ENCODE peak calls at places on chromosomes 12 and 14, in seven cellular contexts. One of them, this sample, is unnamed.

GRCh38 chr12:3022411-3022810 is 54.8 kb upstream of the TSPAN9 start:
- DNase-seq in mucosa of descending colon: no peak
- DNase-seq in A549: no peak
- DNase-seq in heart left ventricle: no peak
- DNase-seq in astrocyte: no peak
- DNase-seq in astrocyte of the spinal cord: no peak
- DNase-seq in kidney epithelial cell: no peak
- DNase-seq in this sample: no peak

GRCh38 chr12:7374423-7375144 is 69.4 kb downstream of the CD163L1 start:
- DNase-seq in mucosa of descending colon: no peak
- DNase-seq in A549: peak; percentile 60
- DNase-seq in heart left ventricle: peak; percentile 24
- DNase-seq in astrocyte: no peak
- DNase-seq in astrocyte of the spinal cord: peak; percentile 8
- DNase-seq in kidney epithelial cell: no peak
- DNase-seq in this sample: no peak

GRCh38 chr12:68259318-68259940 is 6.0 kb upstream of the IL22 start:
- DNase-seq in mucosa of descending colon: no peak
- DNase-seq in A549: no peak
- DNase-seq in heart left ventricle: no peak
- DNase-seq in astrocyte: peak; percentile 95
- DNase-seq in astrocyte of the spinal cord: peak; percentile 91
- DNase-seq in kidney epithelial cell: peak; percentile 91
- DNase-seq in this sample: peak; percentile 69

GRCh38 chr14:100129161-100129589 is 30.3 kb downstream of the DEGS2 start:
- DNase-seq in mucosa of descending colon: no peak
- DNase-seq in A549: no peak
- DNase-seq in heart left ventricle: peak; percentile 53
- DNase-seq in astrocyte: no peak
- DNase-seq in astrocyte of the spinal cord: peak; percentile 24
- DNase-seq in kidney epithelial cell: no peak
- DNase-seq in this sample: no peak

GRCh38 chr12:6552140-6552551 is 3.7 kb downstream of the IFFO1 start:
- DNase-seq in mucosa of descending colon: no peak
- DNase-seq in A549: no peak
- DNase-seq in heart left ventricle: peak; percentile 91
- DNase-seq in astrocyte: no peak
- DNase-seq in astrocyte of the spinal cord: no peak
- DNase-seq in kidney epithelial cell: no peak
- DNase-seq in this sample: no peak

GRCh38 chr14:23377201-23377550 is 330 bp downstream of the CMTM5 start:
- DNase-seq in mucosa of descending colon: no peak
- DNase-seq in A549: no peak
- DNase-seq in heart left ventricle: no peak
- DNase-seq in astrocyte: no peak
- DNase-seq in astrocyte of the spinal cord: no peak
- DNase-seq in kidney epithelial cell: no peak
- DNase-seq in this sample: no peak

GRCh38 chr12:120234643-120235368 is 30.7 kb downstream of the PXN start:
- DNase-seq in mucosa of descending colon: peak; percentile 83
- DNase-seq in A549: peak; percentile 96
- DNase-seq in heart left ventricle: peak; percentile 95
- DNase-seq in astrocyte: peak; percentile 97
- DNase-seq in astrocyte of the spinal cord: peak; percentile 96
- DNase-seq in kidney epithelial cell: peak; percentile 99
- DNase-seq in this sample: peak; percentile 88

GRCh38 chr14:20630340-20631022 is 11.0 kb downstream of the OR6S1 start:
- DNase-seq in mucosa of descending colon: no peak
- DNase-seq in A549: peak; percentile 91
- DNase-seq in heart left ventricle: no peak
- DNase-seq in astrocyte: no peak
- DNase-seq in astrocyte of the spinal cord: peak; percentile 37
- DNase-seq in kidney epithelial cell: no peak
- DNase-seq in this sample: peak; percentile 27

GRCh38 chr14:56195727-56196126 is 77.5 kb downstream of the PELI2 start:
- DNase-seq in mucosa of descending colon: peak; percentile 73
- DNase-seq in A549: no peak
- DNase-seq in heart left ventricle: no peak
- DNase-seq in astrocyte: peak; percentile 77
- DNase-seq in astrocyte of the spinal cord: peak; percentile 48
- DNase-seq in kidney epithelial cell: peak; percentile 34
- DNase-seq in this sample: no peak

GRCh38 chr12:41424651-41425050 is 236.5 kb downstream of the PDZRN4 start:
- DNase-seq in mucosa of descending colon: no peak
- DNase-seq in A549: no peak
- DNase-seq in heart left ventricle: no peak
- DNase-seq in astrocyte: no peak
- DNase-seq in astrocyte of the spinal cord: no peak
- DNase-seq in kidney epithelial cell: no peak
- DNase-seq in this sample: no peak

GRCh38 chr12:116376354-116377193 is 99.1 kb upstream of the MED13L start:
- DNase-seq in mucosa of descending colon: no peak
- DNase-seq in A549: peak; percentile 95
- DNase-seq in heart left ventricle: no peak
- DNase-seq in astrocyte: peak; percentile 79
- DNase-seq in astrocyte of the spinal cord: peak; percentile 56
- DNase-seq in kidney epithelial cell: no peak
- DNase-seq in this sample: no peak

GRCh38 chr12:62256408-62257079 is 3.7 kb upstream of the USP15 start:
- DNase-seq in mucosa of descending colon: no peak
- DNase-seq in A549: no peak
- DNase-seq in heart left ventricle: no peak
- DNase-seq in astrocyte: peak; percentile 44
- DNase-seq in astrocyte of the spinal cord: no peak
- DNase-seq in kidney epithelial cell: no peak
- DNase-seq in this sample: no peak

GRCh38 chr14:94936901-94937321 is 167.0 kb upstream of the GSC start:
- DNase-seq in mucosa of descending colon: no peak
- DNase-seq in A549: no peak
- DNase-seq in heart left ventricle: peak; percentile 42
- DNase-seq in astrocyte: no peak
- DNase-seq in astrocyte of the spinal cord: no peak
- DNase-seq in kidney epithelial cell: no peak
- DNase-seq in this sample: no peak

GRCh38 chr14:94936411-94936892 is 166.5 kb upstream of the GSC start:
- DNase-seq in mucosa of descending colon: peak; percentile 70
- DNase-seq in A549: no peak
- DNase-seq in heart left ventricle: peak; percentile 67
- DNase-seq in astrocyte: peak; percentile 3
- DNase-seq in astrocyte of the spinal cord: peak; percentile 17
- DNase-seq in kidney epithelial cell: no peak
- DNase-seq in this sample: no peak

GRCh38 chr14:94933411-94933964 is 163.6 kb upstream of the GSC start:
- DNase-seq in mucosa of descending colon: no peak
- DNase-seq in A549: no peak
- DNase-seq in heart left ventricle: no peak
- DNase-seq in astrocyte: no peak
- DNase-seq in astrocyte of the spinal cord: no peak
- DNase-seq in kidney epithelial cell: no peak
- DNase-seq in this sample: no peak

GRCh38 chr14:94938016-94938415 is 168.1 kb upstream of the GSC start:
- DNase-seq in mucosa of descending colon: no peak
- DNase-seq in A549: no peak
- DNase-seq in heart left ventricle: no peak
- DNase-seq in astrocyte: no peak
- DNase-seq in astrocyte of the spinal cord: no peak
- DNase-seq in kidney epithelial cell: no peak
- DNase-seq in this sample: no peak

GRCh38 chr14:94935901-94936300 is 166.0 kb upstream of the GSC start:
- DNase-seq in mucosa of descending colon: no peak
- DNase-seq in A549: no peak
- DNase-seq in heart left ventricle: no peak
- DNase-seq in astrocyte: no peak
- DNase-seq in astrocyte of the spinal cord: no peak
- DNase-seq in kidney epithelial cell: no peak
- DNase-seq in this sample: no peak
- H3K4me3 ChIP-seq in mucosa of descending colon: no peak overlapping the region
- H3K4me3 ChIP-seq in A549: no peak overlapping the region
- H3K4me3 ChIP-seq in heart left ventricle: no peak overlapping the region
- H3K4me3 ChIP-seq in astrocyte: no peak overlapping the region
- H3K4me3 ChIP-seq in astrocyte of the spinal cord: no peak overlapping the region
- H3K4me3 ChIP-seq in kidney epithelial cell: no peak overlapping the region
- H3K4me3 ChIP-seq in this sample: no peak overlapping the region

GRCh38 chr12:12217018-12217359 is 49.9 kb downstream of the LRP6 start:
- DNase-seq in mucosa of descending colon: no peak
- DNase-seq in A549: peak; percentile 89
- DNase-seq in heart left ventricle: no peak
- DNase-seq in astrocyte: no peak
- DNase-seq in astrocyte of the spinal cord: no peak
- DNase-seq in kidney epithelial cell: no peak
- DNase-seq in this sample: no peak
- TF ChIP-seq CTCF in mucosa of descending colon: no peak
- TF ChIP-seq CTCF in A549: no peak
- TF ChIP-seq CTCF in heart left ventricle: no peak
- TF ChIP-seq CTCF in astrocyte: no peak
- TF ChIP-seq CTCF in astrocyte of the spinal cord: no peak
- TF ChIP-seq CTCF in kidney epithelial cell: no peak
- TF ChIP-seq CTCF in this sample: no peak

DNA sequence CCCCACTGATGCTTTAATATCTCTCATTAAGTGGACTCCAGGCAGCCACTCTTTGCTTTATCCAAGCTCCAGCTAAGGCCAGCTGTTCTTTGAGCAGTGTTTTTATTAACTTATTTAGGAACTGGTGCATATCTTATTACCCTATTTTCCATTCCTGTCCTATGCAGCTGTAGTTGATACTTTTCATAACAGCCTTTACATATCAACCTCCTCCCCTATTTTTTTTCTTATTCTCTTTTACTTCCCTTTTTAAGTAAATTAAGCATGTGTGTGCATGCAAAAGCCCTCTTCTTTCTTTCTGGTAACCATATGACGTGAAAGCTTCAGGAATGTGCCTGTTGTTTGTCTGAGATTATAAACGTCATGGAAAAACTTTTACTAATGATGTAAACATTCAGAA is 121.2 kb downstream of the PTPRQ start:
- DNase-seq in mucosa of descending colon: no peak
- DNase-seq in A549: no peak
- DNase-seq in heart left ventricle: no peak
- DNase-seq in astrocyte: peak; percentile 44
- DNase-seq in astrocyte of the spinal cord: peak; percentile 55
- DNase-seq in kidney epithelial cell: no peak
- DNase-seq in this sample: no peak
- H3K4me3 ChIP-seq in mucosa of descending colon: no peak overlapping the region
- H3K4me3 ChIP-seq in A549: no peak overlapping the region
- H3K4me3 ChIP-seq in heart left ventricle: no peak overlapping the region
- H3K4me3 ChIP-seq in astrocyte: no peak overlapping the region
- H3K4me3 ChIP-seq in astrocyte of the spinal cord: no peak overlapping the region
- H3K4me3 ChIP-seq in kidney epithelial cell: no peak overlapping the region
- H3K4me3 ChIP-seq in this sample: no peak overlapping the region

GRCh38 chr14:59419383-59419782 is 45.8 kb downstream of the GPR135 start:
- DNase-seq in mucosa of descending colon: no peak
- DNase-seq in A549: no peak
- DNase-seq in heart left ventricle: no peak
- DNase-seq in astrocyte: no peak
- DNase-seq in astrocyte of the spinal cord: no peak
- DNase-seq in kidney epithelial cell: no peak
- DNase-seq in this sample: no peak

GRCh38 chr14:59425322-59425945 is 39.7 kb downstream of the GPR135 start:
- DNase-seq in mucosa of descending colon: no peak
- DNase-seq in A549: no peak
- DNase-seq in heart left ventricle: peak; percentile 58
- DNase-seq in astrocyte: no peak
- DNase-seq in astrocyte of the spinal cord: no peak
- DNase-seq in kidney epithelial cell: no peak
- DNase-seq in this sample: no peak

GRCh38 chr14:59424707-59425106 is 40.5 kb downstream of the GPR135 start:
- DNase-seq in mucosa of descending colon: no peak
- DNase-seq in A549: no peak
- DNase-seq in heart left ventricle: peak; percentile 71
- DNase-seq in astrocyte: no peak
- DNase-seq in astrocyte of the spinal cord: no peak
- DNase-seq in kidney epithelial cell: no peak
- DNase-seq in this sample: no peak

GRCh38 chr14:59417301-59417700 is 47.9 kb downstream of the GPR135 start:
- DNase-seq in mucosa of descending colon: no peak
- DNase-seq in A549: no peak
- DNase-seq in heart left ventricle: no peak
- DNase-seq in astrocyte: no peak
- DNase-seq in astrocyte of the spinal cord: no peak
- DNase-seq in kidney epithelial cell: no peak
- DNase-seq in this sample: no peak

DNA sequence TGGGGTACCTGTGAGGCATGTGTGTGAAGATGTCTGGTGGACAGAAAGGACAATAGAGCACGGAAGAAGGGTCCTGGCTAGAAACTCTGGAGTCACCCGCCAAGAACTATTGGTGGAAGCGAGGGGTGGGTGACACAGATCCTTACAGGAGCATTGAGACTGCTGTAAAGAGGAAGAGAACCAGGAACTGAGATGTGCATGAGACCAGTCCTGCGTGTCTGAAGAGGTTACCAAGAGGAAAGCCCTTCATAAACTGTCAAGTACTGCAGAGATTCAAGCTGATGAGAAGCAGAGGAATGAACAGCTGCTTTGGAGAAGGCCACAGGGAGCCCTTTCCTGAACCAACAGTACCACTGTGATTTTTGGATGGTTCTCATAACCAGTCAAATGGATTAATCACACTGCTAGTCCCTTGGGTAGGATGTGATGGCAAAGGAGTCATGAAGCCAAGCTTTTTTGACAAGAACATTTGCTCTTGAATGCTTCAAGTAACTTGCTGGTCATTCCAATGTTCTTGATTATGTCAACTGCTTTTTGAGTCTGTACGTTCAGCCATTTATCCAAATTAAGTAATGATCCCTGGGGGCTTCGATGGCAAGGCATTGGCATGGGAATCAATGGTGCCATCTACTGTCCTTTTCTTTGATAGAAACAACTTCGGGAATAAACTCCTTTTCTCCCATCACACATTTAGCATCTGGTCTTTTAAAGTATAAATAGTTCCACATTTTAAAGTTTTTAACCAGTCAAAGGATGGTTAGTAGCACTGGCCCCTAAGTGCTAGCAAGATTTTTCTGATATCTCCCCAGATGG is 42.9 kb downstream of the GPR135 start:
- DNase-seq in mucosa of descending colon: no peak
- DNase-seq in A549: no peak
- DNase-seq in heart left ventricle: no peak
- DNase-seq in astrocyte: no peak
- DNase-seq in astrocyte of the spinal cord: no peak
- DNase-seq in kidney epithelial cell: no peak
- DNase-seq in this sample: no peak
- TF ChIP-seq CTCF in mucosa of descending colon: no peak
- TF ChIP-seq CTCF in A549: peak; percentile 33
- TF ChIP-seq CTCF in heart left ventricle: no peak
- TF ChIP-seq CTCF in astrocyte: no peak
- TF ChIP-seq CTCF in astrocyte of the spinal cord: peak; percentile 18
- TF ChIP-seq CTCF in kidney epithelial cell: no peak
- TF ChIP-seq CTCF in this sample: peak; percentile 30